ENCODE peak calls at places on chromosomes 13 and 19, in six cellular contexts. H, Q, F, P, M and B are unnamed samples.

GRCh38 chr13:101058841-101059240 is 357.5 kb downstream of the NALCN start:
- DNase-seq in M (no peak), H (no peak), Q (no peak), P (no peak), F (no peak), B (no peak)

GRCh38 chr19:17762505-17763229 is 11.4 kb downstream of the FCHO1 start:
- DNase-seq in H (no peak), P (peak), M (peak), F (no peak), Q (peak), B (peak)

GRCh38 chr19:14718522-14719113 is 28.8 kb downstream of the ZNF333 start:
- DNase-seq in P (peak), H (no peak), Q (no peak), M (no peak), F (no peak), B (peak)

GRCh38 chr19:7294571-7295212 is 478 bp upstream of the INSR start:
- DNase-seq in Q (peak), M (peak), P (no peak), H (peak), F (peak), B (peak)

GRCh38 chr13:110277357-110277950 is 29.5 kb downstream of the COL4A1 start:
- DNase-seq in P (no peak), H (no peak), Q (no peak), M (no peak), F (no peak), B (no peak)

GRCh38 chr19:18304194-18304495 is 18.7 kb downstream of the LSM4 start:
- DNase-seq in Q (no peak), H (no peak), P (no peak), M (no peak), F (peak), B (peak)

GRCh38 chr13:102295316-102296048 is 106.4 kb downstream of the FGF14 start:
- DNase-seq in Q (no peak), F (no peak), H (no peak), P (peak), M (no peak), B (peak)

GRCh38 chr19:31166206-31166605 is 183.0 kb downstream of the TSHZ3 start:
- DNase-seq in F (no peak), P (no peak), M (no peak), H (no peak), Q (no peak), B (no peak)

GRCh38 chr19:18612772-18613588 is at the start of gene TMEM59L:
- DNase-seq in H (no peak), Q (no peak), M (peak), P (no peak), F (peak), B (peak)

GRCh38 chr19:7994114-7994513 is 11.3 kb downstream of the ELAVL1 start:
- DNase-seq in Q (no peak), F (no peak), P (no peak), M (no peak), H (no peak), B (no peak)

GRCh38 chr19:49560358-49560900 is 19.9 kb downstream of the NOSIP start:
- DNase-seq in F (no peak), P (no peak), H (no peak), M (peak), Q (no peak), B (no peak)

GRCh38 chr13:73610799-73611592 is 523.2 kb downstream of the KLF12 start:
- DNase-seq in P (no peak), H (no peak), Q (no peak), F (no peak), M (no peak), B (no peak)